ENCODE peak calls at places on chromosomes 1 and 21, in ten cellular contexts. One of them, this sample, is unnamed. For H3K4me1, the result is how much of the 10 kb centered on the place peaks cover.

GRCh38 chr1:188489336-188490112 is 1660.8 kb downstream of the PLA2G4A start:
- DNase-seq in endothelial cell of umbilical vein: peak
- DNase-seq in GM23338: peak
- DNase-seq in heart left ventricle: no peak
- DNase-seq in thoracic aorta: no peak
- DNase-seq in adrenal gland: no peak
- DNase-seq in left ventricle myocardium inferior: no peak
- DNase-seq in IMR-90: peak
- DNase-seq in left lung: no peak
- DNase-seq in pancreas: no peak
- DNase-seq in this sample: no peak

GRCh38 chr1:162421258-162422194 is 9.6 kb upstream of the SH2D1B start:
- DNase-seq in left lung: no peak
- DNase-seq in thoracic aorta: no peak
- DNase-seq in IMR-90: no peak
- DNase-seq in pancreas: no peak
- DNase-seq in heart left ventricle: no peak
- DNase-seq in left ventricle myocardium inferior: no peak
- DNase-seq in endothelial cell of umbilical vein: peak
- DNase-seq in adrenal gland: no peak
- DNase-seq in GM23338: no peak
- DNase-seq in this sample: no peak

GRCh38 chr1:6108937-6109636 is 63.4 kb downstream of the KCNAB2 start:
- DNase-seq in thoracic aorta: no peak
- DNase-seq in endothelial cell of umbilical vein: peak
- DNase-seq in IMR-90: peak
- DNase-seq in heart left ventricle: no peak
- DNase-seq in pancreas: no peak
- DNase-seq in left lung: peak
- DNase-seq in GM23338: peak
- DNase-seq in left ventricle myocardium inferior: no peak
- DNase-seq in adrenal gland: peak
- DNase-seq in this sample: no peak

GRCh38 chr21:36254106-36254941 is 65.7 kb upstream of the MORC3 start:
- DNase-seq in GM23338: peak
- DNase-seq in left lung: no peak
- DNase-seq in adrenal gland: no peak
- DNase-seq in thoracic aorta: no peak
- DNase-seq in pancreas: no peak
- DNase-seq in IMR-90: peak
- DNase-seq in left ventricle myocardium inferior: no peak
- DNase-seq in heart left ventricle: no peak
- DNase-seq in endothelial cell of umbilical vein: no peak
- DNase-seq in this sample: no peak

GRCh38 chr1:225946803-225947202 is 5.8 kb upstream of the LEFTY2 start:
- DNase-seq in thoracic aorta: no peak
- DNase-seq in endothelial cell of umbilical vein: no peak
- DNase-seq in left lung: no peak
- DNase-seq in adrenal gland: no peak
- DNase-seq in left ventricle myocardium inferior: no peak
- DNase-seq in GM23338: no peak
- DNase-seq in pancreas: no peak
- DNase-seq in heart left ventricle: no peak
- DNase-seq in IMR-90: no peak
- DNase-seq in this sample: no peak

GRCh38 chr1:17498214-17498613 is 41.3 kb upstream of the ARHGEF10L start:
- DNase-seq in adrenal gland: no peak
- DNase-seq in GM23338: no peak
- DNase-seq in left ventricle myocardium inferior: no peak
- DNase-seq in left lung: no peak
- DNase-seq in IMR-90: no peak
- DNase-seq in endothelial cell of umbilical vein: no peak
- DNase-seq in pancreas: no peak
- DNase-seq in thoracic aorta: no peak
- DNase-seq in heart left ventricle: no peak
- DNase-seq in this sample: no peak

GRCh38 chr1:231590453-231591198 is 36.0 kb upstream of the DISC1 start:
- DNase-seq in thoracic aorta: no peak
- DNase-seq in GM23338: peak
- DNase-seq in IMR-90: peak
- DNase-seq in left ventricle myocardium inferior: peak
- DNase-seq in heart left ventricle: peak
- DNase-seq in pancreas: peak
- DNase-seq in endothelial cell of umbilical vein: peak
- DNase-seq in left lung: no peak
- DNase-seq in adrenal gland: peak
- DNase-seq in this sample: no peak

GRCh38 chr1:159889821-159890252 is 10.1 kb downstream of the CFAP45 start:
- DNase-seq in endothelial cell of umbilical vein: peak
- DNase-seq in heart left ventricle: peak
- DNase-seq in adrenal gland: peak
- DNase-seq in left lung: no peak
- DNase-seq in GM23338: no peak
- DNase-seq in pancreas: no peak
- DNase-seq in IMR-90: peak
- DNase-seq in thoracic aorta: no peak
- DNase-seq in left ventricle myocardium inferior: no peak
- DNase-seq in this sample: no peak

GRCh38 chr1:181099152-181100014 is 10.9 kb downstream of the IER5 start:
- DNase-seq in endothelial cell of umbilical vein: peak
- DNase-seq in adrenal gland: no peak
- DNase-seq in GM23338: peak
- DNase-seq in left ventricle myocardium inferior: no peak
- DNase-seq in heart left ventricle: no peak
- DNase-seq in left lung: no peak
- DNase-seq in thoracic aorta: no peak
- DNase-seq in IMR-90: peak
- DNase-seq in pancreas: no peak
- DNase-seq in this sample: no peak

GRCh38 chr1:181095763-181096184 is 7.3 kb downstream of the IER5 start:
- DNase-seq in GM23338: no peak
- DNase-seq in left ventricle myocardium inferior: no peak
- DNase-seq in thoracic aorta: no peak
- DNase-seq in heart left ventricle: no peak
- DNase-seq in adrenal gland: no peak
- DNase-seq in left lung: no peak
- DNase-seq in pancreas: no peak
- DNase-seq in IMR-90: no peak
- DNase-seq in endothelial cell of umbilical vein: no peak
- DNase-seq in this sample: no peak

GRCh38 chr1:181094813-181095212 is 6.3 kb downstream of the IER5 start:
- DNase-seq in left ventricle myocardium inferior: no peak
- DNase-seq in endothelial cell of umbilical vein: no peak
- DNase-seq in left lung: no peak
- DNase-seq in adrenal gland: peak
- DNase-seq in GM23338: peak
- DNase-seq in IMR-90: peak
- DNase-seq in pancreas: no peak
- DNase-seq in thoracic aorta: no peak
- DNase-seq in heart left ventricle: peak
- DNase-seq in this sample: no peak

GRCh38 chr1:181095260-181095659 is 6.8 kb downstream of the IER5 start:
- DNase-seq in left lung: no peak
- DNase-seq in endothelial cell of umbilical vein: no peak
- DNase-seq in thoracic aorta: no peak
- DNase-seq in IMR-90: no peak
- DNase-seq in heart left ventricle: no peak
- DNase-seq in adrenal gland: no peak
- DNase-seq in pancreas: no peak
- DNase-seq in GM23338: no peak
- DNase-seq in left ventricle myocardium inferior: no peak
- DNase-seq in this sample: no peak

DNA sequence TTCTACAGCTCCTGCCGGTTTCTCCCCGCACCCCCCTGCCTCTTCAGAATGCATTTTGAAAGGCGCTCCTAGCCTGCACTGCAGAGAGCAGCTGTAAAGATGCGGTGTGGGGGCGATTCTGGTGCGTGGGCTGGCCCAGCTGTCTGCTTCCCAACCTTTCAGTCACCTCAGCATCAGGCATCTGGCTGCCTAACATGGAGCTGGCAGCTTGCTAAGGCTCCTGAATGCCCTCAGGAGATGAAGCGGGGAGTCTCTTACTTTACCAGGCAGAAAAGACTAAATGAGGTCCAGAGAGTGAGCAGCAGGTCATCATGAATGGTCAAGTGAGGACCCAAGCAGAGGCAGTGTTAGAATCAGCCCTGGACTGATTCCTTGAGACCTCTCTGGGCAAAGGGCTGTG is 8.7 kb downstream of the IER5 start:
- DNase-seq in GM23338: peak
- DNase-seq in left ventricle myocardium inferior: no peak
- DNase-seq in pancreas: no peak
- DNase-seq in IMR-90: peak
- DNase-seq in thoracic aorta: no peak
- DNase-seq in endothelial cell of umbilical vein: no peak
- DNase-seq in adrenal gland: no peak
- DNase-seq in left lung: no peak
- DNase-seq in heart left ventricle: no peak
- DNase-seq in this sample: no peak
- H3K4me1 ChIP-seq in GM23338: half or more
- H3K4me1 ChIP-seq in left ventricle myocardium inferior: half or more
- H3K4me1 ChIP-seq in pancreas: under half
- H3K4me1 ChIP-seq in IMR-90: under half
- H3K4me1 ChIP-seq in thoracic aorta: under half
- H3K4me1 ChIP-seq in endothelial cell of umbilical vein: under half
- H3K4me1 ChIP-seq in adrenal gland: under half
- H3K4me1 ChIP-seq in left lung: half or more
- H3K4me1 ChIP-seq in heart left ventricle: half or more
- H3K4me1 ChIP-seq in this sample: under half

DNA sequence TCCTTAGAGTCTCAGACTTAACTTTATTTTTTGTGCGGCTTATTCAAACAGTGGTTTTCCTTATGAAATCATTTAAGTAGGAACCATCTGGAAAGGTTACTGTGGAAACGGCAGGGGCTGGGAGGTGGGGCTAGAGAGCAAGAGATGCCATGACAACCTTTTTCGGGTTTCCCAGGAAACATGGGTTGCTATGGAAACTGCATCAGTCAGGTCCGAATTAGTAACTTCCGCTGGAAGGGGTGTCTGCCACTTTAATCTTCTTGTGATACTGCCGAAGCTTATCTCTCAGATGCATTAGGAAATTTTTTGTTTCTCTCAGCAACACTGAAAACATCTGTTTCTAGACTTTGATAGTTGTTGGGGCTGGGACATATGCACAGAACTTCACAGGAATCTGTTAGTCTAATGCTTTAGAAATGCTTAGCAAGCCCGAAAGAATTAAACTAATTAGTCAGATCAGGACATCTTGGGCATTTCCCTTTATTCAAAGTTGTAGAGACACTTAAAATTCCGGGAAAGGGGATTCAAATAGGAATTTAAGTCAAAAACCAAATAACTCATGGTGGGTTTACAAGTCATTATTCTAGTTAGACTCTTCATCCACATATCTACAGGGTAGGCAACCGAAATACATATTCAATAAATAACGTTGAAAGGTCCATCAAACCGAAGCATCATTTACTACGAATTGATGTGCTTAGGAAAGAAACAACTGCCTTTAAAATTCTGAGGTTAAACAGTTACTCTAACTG is 2.6 kb downstream of the KCNA3 start:
- DNase-seq in GM23338: peak
- DNase-seq in left ventricle myocardium inferior: no peak
- DNase-seq in IMR-90: peak
- DNase-seq in heart left ventricle: no peak
- DNase-seq in thoracic aorta: no peak
- DNase-seq in endothelial cell of umbilical vein: no peak
- DNase-seq in left lung: no peak
- DNase-seq in adrenal gland: no peak
- DNase-seq in pancreas: no peak
- DNase-seq in this sample: no peak
- H3K4me3 ChIP-seq in GM23338: no peak
- H3K4me3 ChIP-seq in left ventricle myocardium inferior: no peak
- H3K4me3 ChIP-seq in IMR-90: no peak
- H3K4me3 ChIP-seq in heart left ventricle: no peak
- H3K4me3 ChIP-seq in thoracic aorta: peak
- H3K4me3 ChIP-seq in endothelial cell of umbilical vein: no peak
- H3K4me3 ChIP-seq in left lung: peak
- H3K4me3 ChIP-seq in adrenal gland: no peak
- H3K4me3 ChIP-seq in pancreas: no peak
- H3K4me3 ChIP-seq in this sample: peak

GRCh38 chr1:112807999-112808398 is 92.9 kb upstream of the PPM1J start:
- DNase-seq in GM23338: no peak
- DNase-seq in left ventricle myocardium inferior: no peak
- DNase-seq in endothelial cell of umbilical vein: no peak
- DNase-seq in adrenal gland: no peak
- DNase-seq in left lung: no peak
- DNase-seq in pancreas: no peak
- DNase-seq in thoracic aorta: no peak
- DNase-seq in heart left ventricle: peak
- DNase-seq in IMR-90: no peak
- DNase-seq in this sample: no peak

GRCh38 chr1:112806090-112806642 is 91.0 kb upstream of the PPM1J start:
- DNase-seq in GM23338: no peak
- DNase-seq in left lung: no peak
- DNase-seq in heart left ventricle: no peak
- DNase-seq in IMR-90: no peak
- DNase-seq in endothelial cell of umbilical vein: no peak
- DNase-seq in pancreas: peak
- DNase-seq in adrenal gland: no peak
- DNase-seq in left ventricle myocardium inferior: no peak
- DNase-seq in thoracic aorta: no peak
- DNase-seq in this sample: no peak

GRCh38 chr1:112807117-112807516 is 92.0 kb upstream of the PPM1J start:
- DNase-seq in pancreas: no peak
- DNase-seq in left ventricle myocardium inferior: no peak
- DNase-seq in left lung: no peak
- DNase-seq in thoracic aorta: no peak
- DNase-seq in GM23338: peak
- DNase-seq in endothelial cell of umbilical vein: no peak
- DNase-seq in IMR-90: no peak
- DNase-seq in adrenal gland: no peak
- DNase-seq in heart left ventricle: no peak
- DNase-seq in this sample: no peak

GRCh38 chr1:112803906-112804762 is 89.0 kb upstream of the PPM1J start:
- DNase-seq in pancreas: peak
- DNase-seq in left lung: peak
- DNase-seq in heart left ventricle: peak
- DNase-seq in IMR-90: peak
- DNase-seq in adrenal gland: peak
- DNase-seq in left ventricle myocardium inferior: peak
- DNase-seq in endothelial cell of umbilical vein: peak
- DNase-seq in GM23338: peak
- DNase-seq in thoracic aorta: no peak
- DNase-seq in this sample: no peak

GRCh38 chr1:112805155-112805853 is 90.2 kb upstream of the PPM1J start:
- DNase-seq in endothelial cell of umbilical vein: no peak
- DNase-seq in heart left ventricle: no peak
- DNase-seq in pancreas: no peak
- DNase-seq in thoracic aorta: no peak
- DNase-seq in IMR-90: no peak
- DNase-seq in GM23338: no peak
- DNase-seq in left ventricle myocardium inferior: no peak
- DNase-seq in adrenal gland: no peak
- DNase-seq in left lung: no peak
- DNase-seq in this sample: no peak
- TF ChIP-seq CTCF in endothelial cell of umbilical vein: no peak
- TF ChIP-seq CTCF in heart left ventricle: no peak
- TF ChIP-seq CTCF in pancreas: no peak
- TF ChIP-seq CTCF in thoracic aorta: no peak
- TF ChIP-seq CTCF in IMR-90: no peak
- TF ChIP-seq CTCF in GM23338: no peak
- TF ChIP-seq CTCF in left ventricle myocardium inferior: no peak
- TF ChIP-seq CTCF in adrenal gland: no peak
- TF ChIP-seq CTCF in left lung: no peak
- TF ChIP-seq CTCF in this sample: no peak

GRCh38 chr1:204834329-204834728 is 36.3 kb upstream of the NFASC start:
- DNase-seq in left lung: no peak
- DNase-seq in heart left ventricle: no peak
- DNase-seq in endothelial cell of umbilical vein: no peak
- DNase-seq in GM23338: peak
- DNase-seq in thoracic aorta: no peak
- DNase-seq in left ventricle myocardium inferior: no peak
- DNase-seq in pancreas: no peak
- DNase-seq in IMR-90: no peak
- DNase-seq in adrenal gland: no peak
- DNase-seq in this sample: no peak

GRCh38 chr1:204830671-204831585 is 39.7 kb upstream of the NFASC start:
- DNase-seq in adrenal gland: no peak
- DNase-seq in endothelial cell of umbilical vein: no peak
- DNase-seq in thoracic aorta: no peak
- DNase-seq in GM23338: peak
- DNase-seq in left lung: no peak
- DNase-seq in heart left ventricle: no peak
- DNase-seq in pancreas: no peak
- DNase-seq in IMR-90: no peak
- DNase-seq in left ventricle myocardium inferior: no peak
- DNase-seq in this sample: no peak

GRCh38 chr1:204829133-204829532 is 41.5 kb upstream of the NFASC start:
- DNase-seq in left lung: no peak
- DNase-seq in thoracic aorta: no peak
- DNase-seq in GM23338: peak
- DNase-seq in pancreas: no peak
- DNase-seq in heart left ventricle: no peak
- DNase-seq in endothelial cell of umbilical vein: no peak
- DNase-seq in IMR-90: no peak
- DNase-seq in adrenal gland: no peak
- DNase-seq in left ventricle myocardium inferior: no peak
- DNase-seq in this sample: no peak

GRCh38 chr1:204826970-204827369 is 43.7 kb upstream of the NFASC start:
- DNase-seq in left ventricle myocardium inferior: no peak
- DNase-seq in heart left ventricle: no peak
- DNase-seq in adrenal gland: no peak
- DNase-seq in thoracic aorta: no peak
- DNase-seq in GM23338: peak
- DNase-seq in IMR-90: no peak
- DNase-seq in endothelial cell of umbilical vein: no peak
- DNase-seq in left lung: no peak
- DNase-seq in pancreas: no peak
- DNase-seq in this sample: no peak

GRCh38 chr1:204828352-204828850 is 42.3 kb upstream of the NFASC start:
- DNase-seq in endothelial cell of umbilical vein: peak
- DNase-seq in left ventricle myocardium inferior: peak
- DNase-seq in heart left ventricle: peak
- DNase-seq in pancreas: peak
- DNase-seq in thoracic aorta: no peak
- DNase-seq in GM23338: peak
- DNase-seq in IMR-90: no peak
- DNase-seq in adrenal gland: peak
- DNase-seq in left lung: peak
- DNase-seq in this sample: no peak
- H3K4me1 ChIP-seq in endothelial cell of umbilical vein: under half
- H3K4me1 ChIP-seq in left ventricle myocardium inferior: under half
- H3K4me1 ChIP-seq in heart left ventricle: under half
- H3K4me1 ChIP-seq in pancreas: under half
- H3K4me1 ChIP-seq in thoracic aorta: under half
- H3K4me1 ChIP-seq in GM23338: under half
- H3K4me1 ChIP-seq in IMR-90: under half
- H3K4me1 ChIP-seq in adrenal gland: under half
- H3K4me1 ChIP-seq in left lung: under half
- H3K4me1 ChIP-seq in this sample: under half